ENCODE peak calls at places on chromosomes 1 and 21, in four cellular contexts. K, H, F and O are unnamed samples.

GRCh38 chr1:49318218-49318617 is 541.5 kb upstream of the BEND5 start:
- DNase-seq in H (no peak), F (no peak), K (no peak), O (no peak)

GRCh38 chr1:153560241-153560640 is 5.4 kb downstream of the S100A2 start:
- DNase-seq in H (peak; percentile 90), K (no peak), F (no peak), O (no peak)

GRCh38 chr1:172269644-172270043 is 150.8 kb upstream of the C1orf105 start:
- DNase-seq in K (no peak), H (peak; percentile 55), F (no peak), O (peak; percentile 48)

GRCh38 chr1:165875171-165875570 is 47.8 kb downstream of the UCK2 start:
- DNase-seq in K (no peak), F (no peak), H (no peak), O (no peak)

GRCh38 chr21:14119038-14119437 is 91.7 kb downstream of the LIPI start:
- DNase-seq in K (no peak), F (no peak), H (no peak), O (no peak)

GRCh38 chr1:89688607-89689006 is 55.7 kb downstream of the LRRC8C start:
- DNase-seq in H (no peak), F (no peak), K (no peak), O (no peak)

GRCh38 chr1:203480525-203481084 is 5.0 kb downstream of the PRELP start:
- DNase-seq in F (peak; percentile 96), H (peak; percentile 84), K (peak; percentile 91), O (peak; percentile 92)

GRCh38 chr1:238999944-239000343 is 386.4 kb upstream of the CHRM3 start:
- DNase-seq in F (no peak), H (no peak), K (no peak), O (no peak)

GRCh38 chr1:67919714-67920113 is 86.4 kb upstream of the GNG12 start:
- DNase-seq in H (no peak), K (no peak), F (no peak), O (no peak)

GRCh38 chr21:17548262-17548661 is 35.4 kb downstream of the CXADR start:
- DNase-seq in H (no peak), F (no peak), K (no peak), O (no peak)

GRCh38 chr1:199978408-199978940 is 49.0 kb upstream of the NR5A2 start:
- DNase-seq in F (no peak), H (no peak), K (no peak), O (no peak)

GRCh38 chr1:64000021-64000420 is 203.4 kb upstream of the UBE2U start:
- DNase-seq in H (peak; percentile 86), F (peak; percentile 9), K (no peak), O (peak; percentile 65)

GRCh38 chr1:226643167-226643566 is 94.6 kb downstream of the STUM start:
- DNase-seq in F (no peak), K (no peak), H (peak; percentile 63), O (peak; percentile 28)

GRCh38 chr1:207987164-207987563 is 76.2 kb upstream of the CD34 start:
- DNase-seq in K (no peak), H (no peak), F (no peak), O (no peak)

GRCh38 chr21:45861156-45861870 is 120.3 kb upstream of the COL6A1 start:
- DNase-seq in K (no peak), H (no peak), F (no peak), O (no peak)

GRCh38 chr1:3575953-3576352 is 35.4 kb downstream of the MEGF6 start:
- DNase-seq in F (no peak), H (no peak), K (no peak), O (no peak)

GRCh38 chr1:245946905-245947304 is 560.2 kb downstream of the SMYD3 start:
- DNase-seq in K (no peak), F (no peak), H (no peak), O (no peak)

GRCh38 chr1:61925591-61926298 is 183.5 kb downstream of the PATJ start:
- DNase-seq in H (peak; percentile 20), F (no peak), K (no peak), O (no peak)

GRCh38 chr21:33023574-33024277 is 2.0 kb upstream of the OLIG2 start:
- DNase-seq in K (no peak), H (no peak), F (no peak), O (no peak)

GRCh38 chr21:15090390-15090789 is 25.6 kb upstream of the NRIP1 start:
- DNase-seq in K (no peak), H (no peak), F (no peak), O (no peak)

GRCh38 chr1:70864302-70864701 is 183.3 kb downstream of the PTGER3 start:
- DNase-seq in H (no peak), K (no peak), F (peak; percentile 23), O (peak; percentile 71)

GRCh38 chr1:240555524-240555923 is 56.4 kb downstream of the GREM2 start:
- DNase-seq in F (no peak), K (no peak), H (no peak), O (peak; percentile 5)

GRCh38 chr1:7334475-7335035 is 436.5 kb upstream of the VAMP3 start:
- DNase-seq in H (peak; percentile 95), F (peak; percentile 27), K (peak; percentile 62), O (peak; percentile 49)

GRCh38 chr1:56061824-56062223 is 517.5 kb downstream of the PLPP3 start:
- DNase-seq in H (peak; percentile 25), K (no peak), F (no peak), O (no peak)

GRCh38 chr1:27873671-27874384 is 1.5 kb downstream of the THEMIS2 start:
- DNase-seq in F (no peak), K (peak; percentile 47), H (no peak), O (no peak)

GRCh38 chr1:228284521-228284920 is 76.7 kb downstream of the OBSCN start:
- DNase-seq in K (peak; percentile 0), H (no peak), F (no peak), O (no peak)

GRCh38 chr21:28823464-28823863 is 169.2 kb downstream of the LTN1 start:
- DNase-seq in H (no peak), K (no peak), F (no peak), O (no peak)

GRCh38 chr1:180167021-180167701 is 12.5 kb downstream of the QSOX1 start:
- DNase-seq in H (no peak), F (no peak), K (no peak), O (no peak)

GRCh38 chr1:218473527-218473926 is 128.4 kb downstream of the TGFB2 start:
- DNase-seq in K (no peak), F (no peak), H (no peak), O (peak; percentile 56)

GRCh38 chr1:115929846-115930245 is 46.5 kb upstream of the SLC22A15 start:
- DNase-seq in F (peak; percentile 73), K (no peak), H (peak; percentile 62), O (peak; percentile 66)

GRCh38 chr1:201022824-201023516 is 544 bp downstream of the KIF21B start:
- DNase-seq in H (no peak), F (no peak), K (peak; percentile 42), O (no peak)

GRCh38 chr1:220879090-220879508 is at the start of gene HLX:
- DNase-seq in K (peak; percentile 86), F (peak; percentile 48), H (no peak), O (peak; percentile 84)

GRCh38 chr1:220878223-220879081 is 791 bp upstream of the HLX start:
- DNase-seq in K (peak; percentile 40), H (no peak), F (no peak), O (no peak)

GRCh38 chr1:220880367-220880680 is 1.1 kb downstream of the HLX start:
- DNase-seq in H (no peak), K (no peak), F (no peak), O (no peak)

GRCh38 chr1:220880726-220881506 is 1.7 kb downstream of the HLX start:
- DNase-seq in F (no peak), H (no peak), K (peak; percentile 75), O (no peak)

GRCh38 chr1:220879509-220880366 is 495 bp downstream of the HLX start:
- DNase-seq in H (no peak), K (peak; percentile 41), F (no peak), O (peak; percentile 32)
- TF ChIP-seq CTCF in H (no peak), K (no peak), F (peak; percentile 21), O (peak; percentile 48)

GRCh38 chr1:10980094-10980577 is 32.3 kb upstream of the TARDBP start:
- DNase-seq in H (peak; percentile 47), K (peak; percentile 82), F (no peak), O (peak; percentile 66)
- TF ChIP-seq CTCF in H (peak; percentile 56), K (peak; percentile 43), F (peak; percentile 53), O (peak; percentile 64)

DNA sequence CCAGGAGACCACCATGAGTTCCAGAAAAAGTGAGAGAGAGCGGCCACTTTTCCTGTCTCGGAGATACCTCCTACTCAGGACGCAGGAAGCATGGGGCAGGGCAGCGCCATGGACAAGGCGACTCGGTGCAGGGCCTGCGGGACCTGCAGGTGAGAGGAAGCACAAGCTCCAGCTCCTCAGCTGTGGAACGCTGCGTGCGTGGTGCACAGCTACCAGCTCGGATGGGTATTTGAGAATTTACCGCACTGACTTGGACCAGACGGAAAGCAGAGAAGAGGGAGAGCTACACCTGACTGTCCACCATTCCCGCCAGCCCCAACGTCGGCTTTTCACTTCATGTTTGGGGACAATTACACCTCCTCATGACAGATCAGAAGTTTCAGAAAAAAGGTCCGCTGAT is 8.2 kb upstream of the CDK11A start:
- DNase-seq in F (no peak), H (no peak), K (no peak), O (no peak)
- TF ChIP-seq CTCF in F (no peak), H (no peak), K (no peak), O (no peak)

GRCh38 chr1:31296486-31297272 is at the start of the genes SNRNP40 and ZCCHC17:
- DNase-seq in K (peak; percentile 95), F (peak; percentile 99), H (peak; percentile 99), O (peak; percentile 99)
- TF ChIP-seq CTCF in K (no peak), F (peak; percentile 23), H (peak; percentile 43), O (peak; percentile 58)

DNA sequence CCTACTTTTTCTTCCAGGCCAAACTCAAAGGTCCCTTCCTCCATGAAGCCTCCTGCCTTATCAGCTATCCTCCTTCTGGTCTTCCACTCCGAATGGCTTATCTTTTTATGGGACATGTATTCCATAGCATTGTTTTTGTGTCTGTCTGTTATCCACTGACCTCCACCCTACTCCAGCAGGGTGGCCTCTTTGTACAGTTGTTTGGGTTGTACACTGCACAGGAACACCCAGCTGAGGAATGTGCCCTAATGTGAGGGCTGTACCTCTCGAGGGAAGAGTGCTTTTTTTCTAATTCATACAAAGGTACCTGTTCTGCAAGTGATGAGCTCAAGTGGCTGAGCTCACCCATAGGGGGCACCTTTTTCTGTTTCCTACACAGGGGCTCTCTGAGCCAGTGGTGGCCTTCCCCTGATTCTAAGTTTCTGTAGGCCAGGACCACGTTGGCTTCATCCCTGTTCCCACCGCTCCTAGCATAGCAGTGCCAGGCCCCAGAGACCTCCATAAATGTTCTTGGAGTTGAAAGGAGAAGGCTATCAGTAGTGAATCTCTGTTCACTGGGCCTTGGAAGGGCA is 108.2 kb downstream of the FOXD2 start:
- DNase-seq in H (no peak), F (no peak), K (no peak), O (no peak)
- TF ChIP-seq CTCF in H (no peak), F (no peak), K (no peak), O (peak; percentile 19)